ENCODE peak calls at places on chromosomes 6 and 20, in six cellular contexts. P is WERI-Rb-1, B is fibroblast of the aortic adventitia, Q is PC-9, I is neural progenitor cell, A is fibroblast of mammary gland. G is an unnamed sample.

GRCh38 chr6:16521528-16521927 is 239.7 kb downstream of the ATXN1 start:
- DNase-seq in P (no peak), B (no peak), Q (no peak), I (no peak), A (no peak), G (no peak)

GRCh38 chr6:498795-499231 is 107.3 kb downstream of the IRF4 start:
- DNase-seq in P (no peak), B (no peak), Q (no peak), I (no peak), A (no peak), G (no peak)

GRCh38 chr6:119830494-119831295 is 481.1 kb upstream of the MAN1A1 start:
- DNase-seq in P (peak; percentile 18), B (no peak), Q (peak; percentile 77), I (peak; percentile 41), A (peak; percentile 2), G (no peak)

GRCh38 chr6:9623985-9624384 is 790.9 kb downstream of the TFAP2A start:
- DNase-seq in P (no peak), B (peak; percentile 37), Q (no peak), I (no peak), A (no peak), G (no peak)

GRCh38 chr20:3890410-3890751 is 1.2 kb downstream of the PANK2 start:
- DNase-seq in P (no peak), B (peak; percentile 58), Q (no peak), I (no peak), A (peak; percentile 57), G (no peak)

GRCh38 chr6:25332165-25332564 is 53.0 kb downstream of the CARMIL1 start:
- DNase-seq in P (no peak), B (no peak), Q (no peak), I (no peak), A (no peak), G (no peak)

GRCh38 chr20:44295995-44296394 is 15.0 kb downstream of the FITM2 start:
- DNase-seq in P (peak; percentile 84), B (no peak), Q (no peak), I (no peak), A (no peak), G (peak; percentile 47)

GRCh38 chr6:119493980-119494379 is 144.4 kb upstream of the MAN1A1 start:
- DNase-seq in P (peak; percentile 53), B (no peak), Q (no peak), I (no peak), A (no peak), G (no peak)

GRCh38 chr6:53588816-53589509 is 44.1 kb upstream of the GCLC start:
- DNase-seq in P (no peak), B (no peak), Q (no peak), I (no peak), A (no peak), G (no peak)

GRCh38 chr20:8646716-8647115 is 422.2 kb upstream of the PLCB4 start:
- DNase-seq in P (no peak), B (peak; percentile 74), Q (no peak), I (no peak), A (peak; percentile 34), G (no peak)

GRCh38 chr20:47111576-47111975 is 216.9 kb downstream of the EYA2 start:
- DNase-seq in P (no peak), B (no peak), Q (no peak), I (no peak), A (no peak), G (no peak)

GRCh38 chr6:43950731-43951062 is 176.6 kb downstream of the MRPL14 start:
- DNase-seq in P (no peak), B (no peak), Q (no peak), I (no peak), A (no peak), G (no peak)

GRCh38 chr20:44384423-44385027 is 29.0 kb downstream of the HNF4A start:
- DNase-seq in P (peak; percentile 82), B (peak; percentile 66), Q (peak; percentile 82), I (peak; percentile 85), A (peak; percentile 66), G (peak; percentile 89)

GRCh38 chr6:85126448-85127178 is 323.3 kb upstream of the NT5E start:
- DNase-seq in P (peak; percentile 60), B (peak; percentile 17), Q (peak; percentile 46), I (peak; percentile 84), A (peak; percentile 57), G (peak; percentile 61)

GRCh38 chr6:12991435-12991834 is 274.9 kb downstream of the PHACTR1 start:
- DNase-seq in P (no peak), B (no peak), Q (no peak), I (no peak), A (no peak), G (no peak)

GRCh38 chr20:4556781-4557180 is 164.9 kb upstream of the PRND start:
- DNase-seq in P (no peak), B (no peak), Q (no peak), I (no peak), A (no peak), G (no peak)

GRCh38 chr6:100099189-100100074 is 105.4 kb upstream of the MCHR2 start:
- DNase-seq in P (no peak), B (peak; percentile 62), Q (no peak), I (peak; percentile 35), A (peak; percentile 43), G (no peak)

GRCh38 chr20:61949714-61950630 is 115.7 kb downstream of the TAF4 start:
- DNase-seq in P (no peak), B (no peak), Q (no peak), I (no peak), A (no peak), G (no peak)

GRCh38 chr6:42777126-42777822 is 4.6 kb upstream of the BICRAL start:
- DNase-seq in P (no peak), B (peak; percentile 41), Q (no peak), I (no peak), A (peak; percentile 30), G (no peak)

GRCh38 chr6:55958790-55959189 is 83.4 kb upstream of the BMP5 start:
- DNase-seq in P (no peak), B (no peak), Q (no peak), I (no peak), A (no peak), G (no peak)

GRCh38 chr6:43301081-43301870 is 3.2 kb downstream of the SLC22A7 start:
- DNase-seq in P (no peak), B (no peak), Q (no peak), I (no peak), A (no peak), G (no peak)

GRCh38 chr6:9523462-9523861 is 891.4 kb downstream of the TFAP2A start:
- DNase-seq in P (peak; percentile 27), B (peak; percentile 86), Q (no peak), I (no peak), A (peak; percentile 91), G (no peak)

GRCh38 chr6:2765896-2766766 is 938 bp downstream of the WRNIP1 start:
- DNase-seq in P (peak; percentile 81), B (peak; percentile 21), Q (peak; percentile 59), I (peak; percentile 81), A (no peak), G (peak; percentile 61)

GRCh38 chr6:2448826-2449571 is 203.6 kb upstream of the GMDS start:
- DNase-seq in P (peak; percentile 56), B (peak; percentile 83), Q (peak; percentile 28), I (peak; percentile 82), A (peak; percentile 89), G (peak; percentile 28)

GRCh38 chr6:22598386-22598785 is 29.0 kb downstream of the HDGFL1 start:
- DNase-seq in P (no peak), B (no peak), Q (no peak), I (no peak), A (no peak), G (peak; percentile 25)

GRCh38 chr6:144782634-144783033 is 497.5 kb downstream of the UTRN start:
- DNase-seq in P (no peak), B (no peak), Q (no peak), I (no peak), A (no peak), G (no peak)

GRCh38 chr20:4973330-4974097 is 27.8 kb downstream of the SLC23A2 start:
- DNase-seq in P (no peak), B (peak; percentile 82), Q (no peak), I (no peak), A (peak; percentile 89), G (no peak)

GRCh38 chr20:14406495-14406894 is 69.1 kb upstream of the FLRT3 start:
- DNase-seq in P (no peak), B (peak; percentile 83), Q (peak; percentile 3), I (no peak), A (peak; percentile 13), G (no peak)

GRCh38 chr6:72250664-72251063 is 364.3 kb downstream of the RIMS1 start:
- DNase-seq in P (no peak), B (peak; percentile 10), Q (no peak), I (no peak), A (peak; percentile 6), G (no peak)
- TF ChIP-seq CTCF in P (no peak), B (no peak), Q (no peak), I (no peak), A (no peak), G (no peak)

DNA sequence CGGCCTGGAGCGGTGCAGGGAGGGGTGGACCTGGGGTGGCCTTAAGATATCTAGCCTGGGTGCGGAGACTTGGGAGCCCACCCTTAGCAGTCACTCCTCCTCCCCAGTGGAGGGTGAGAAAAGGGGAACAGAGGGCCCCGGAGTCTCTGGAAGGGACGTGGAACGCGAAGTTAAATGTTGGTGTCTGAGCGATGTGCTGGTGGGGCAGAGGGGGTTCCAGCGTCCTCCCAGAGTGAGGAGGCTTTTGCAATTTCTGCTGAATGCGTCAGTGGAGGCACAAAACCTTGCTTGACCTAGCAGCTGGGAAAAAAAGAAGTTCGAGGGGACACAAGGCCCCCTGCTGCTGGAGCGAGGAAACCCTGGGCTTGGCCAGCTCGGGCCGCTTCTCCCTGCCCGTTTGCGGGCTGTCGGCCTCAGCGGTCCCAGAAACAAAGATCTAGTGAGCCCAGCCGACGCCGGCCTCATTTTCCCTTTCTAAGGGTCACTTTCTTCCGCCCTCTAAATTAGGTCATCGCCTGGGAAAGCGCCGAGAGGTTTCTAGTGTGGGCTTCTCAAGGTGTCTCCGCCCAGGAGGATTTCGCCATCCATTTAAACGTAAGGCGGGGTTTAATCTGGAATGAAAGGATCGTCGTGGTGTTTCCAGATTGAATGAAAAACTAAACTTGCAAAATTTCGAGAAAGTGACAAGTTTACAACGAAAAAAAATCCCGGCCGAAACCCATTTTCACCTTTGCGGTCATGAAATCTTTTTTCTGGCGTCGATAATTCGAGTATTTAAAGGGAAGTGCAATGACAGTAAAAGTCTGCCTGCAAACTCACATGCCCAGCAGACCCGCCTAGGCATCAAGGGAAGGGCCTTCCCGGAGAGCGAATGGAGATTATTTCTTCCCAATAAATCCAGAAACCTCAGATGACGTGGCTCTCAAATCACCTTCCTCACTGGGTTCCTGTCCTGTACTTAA is 4.5 kb downstream of the OLIG3 start:
- DNase-seq in P (no peak), B (no peak), Q (no peak), I (peak; percentile 78), A (no peak), G (peak; percentile 64)
- TF ChIP-seq CTCF in P (peak; percentile 30), B (no peak), Q (no peak), I (no peak), A (no peak), G (no peak)

GRCh38 chr6:110999634-111000270 is 17.9 kb downstream of the RPF2 start:
- DNase-seq in P (no peak), B (peak; percentile 63), Q (no peak), I (peak; percentile 16), A (peak; percentile 54), G (no peak)
- TF ChIP-seq CTCF in P (no peak), B (peak; percentile 32), Q (peak; percentile 78), I (peak; percentile 60), A (peak; percentile 39), G (peak; percentile 22)

DNA sequence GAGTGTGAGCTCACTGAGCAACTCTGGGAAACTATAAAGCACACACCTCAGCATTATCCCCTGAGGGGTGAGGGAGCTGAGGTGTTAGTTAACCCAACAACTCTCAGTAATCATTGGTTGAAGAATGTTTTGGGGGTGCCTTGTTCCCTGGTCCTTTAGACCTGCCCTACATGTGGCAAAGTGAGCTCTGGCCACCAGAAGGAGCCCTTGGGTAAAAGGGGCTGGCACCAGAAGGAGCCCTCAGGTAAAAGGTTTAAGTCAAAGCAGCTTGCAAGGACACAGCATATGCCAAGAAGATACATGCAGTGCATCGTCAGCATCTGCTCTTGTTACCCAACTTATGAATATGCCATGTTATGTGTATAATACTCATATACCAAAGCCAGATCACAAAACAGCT is 1081.7 kb downstream of the KIF16B start:
- DNase-seq in P (peak; percentile 59), B (no peak), Q (no peak), I (peak; percentile 30), A (no peak), G (no peak)
- TF ChIP-seq CTCF in P (peak; percentile 64), B (no peak), Q (peak; percentile 43), I (peak; percentile 56), A (no peak), G (no peak)